ENCODE peak calls at places on chromosomes 2 and 18, in five cellular contexts. One of them, this sample, is unnamed.

GRCh38 chr2:118588826-118589225 is 258.6 kb downstream of the EN1 start:
- DNase-seq in lower lobe of right lung: no peak
- DNase-seq in neuronal stem cell: no peak
- DNase-seq in heart left ventricle: no peak
- DNase-seq in fibroblast of lung: no peak
- DNase-seq in this sample: no peak

GRCh38 chr2:46615555-46616487 is 136.5 kb downstream of the TMEM247 start:
- DNase-seq in lower lobe of right lung: no peak
- DNase-seq in neuronal stem cell: no peak
- DNase-seq in heart left ventricle: no peak
- DNase-seq in fibroblast of lung: peak; percentile 12
- DNase-seq in this sample: peak; percentile 59

GRCh38 chr2:48412409-48413259 is 117.3 kb upstream of the STON1 start:
- DNase-seq in lower lobe of right lung: no peak
- DNase-seq in neuronal stem cell: no peak
- DNase-seq in heart left ventricle: no peak
- DNase-seq in fibroblast of lung: peak; percentile 49
- DNase-seq in this sample: no peak

GRCh38 chr2:156918410-156918809 is 339.1 kb upstream of the GALNT5 start:
- DNase-seq in lower lobe of right lung: no peak
- DNase-seq in neuronal stem cell: peak; percentile 5
- DNase-seq in heart left ventricle: no peak
- DNase-seq in fibroblast of lung: no peak
- DNase-seq in this sample: no peak

GRCh38 chr2:118774458-118775133 is 72.9 kb downstream of the EN1 start:
- DNase-seq in lower lobe of right lung: peak; percentile 50
- DNase-seq in neuronal stem cell: peak; percentile 59
- DNase-seq in heart left ventricle: peak; percentile 13
- DNase-seq in fibroblast of lung: peak; percentile 24
- DNase-seq in this sample: peak; percentile 48

GRCh38 chr2:202344178-202344577 is 31.9 kb upstream of the BMPR2 start:
- DNase-seq in lower lobe of right lung: no peak
- DNase-seq in neuronal stem cell: no peak
- DNase-seq in heart left ventricle: no peak
- DNase-seq in fibroblast of lung: no peak
- DNase-seq in this sample: no peak

GRCh38 chr2:144596074-144596871 is 76.4 kb upstream of the ZEB2 start:
- DNase-seq in lower lobe of right lung: no peak
- DNase-seq in neuronal stem cell: no peak
- DNase-seq in heart left ventricle: no peak
- DNase-seq in fibroblast of lung: peak; percentile 81
- DNase-seq in this sample: no peak

GRCh38 chr18:78622251-78622953 is 357.2 kb upstream of the SALL3 start:
- DNase-seq in lower lobe of right lung: no peak
- DNase-seq in neuronal stem cell: no peak
- DNase-seq in heart left ventricle: no peak
- DNase-seq in fibroblast of lung: no peak
- DNase-seq in this sample: no peak

GRCh38 chr2:188675391-188676011 is 298.7 kb upstream of the COL3A1 start:
- DNase-seq in lower lobe of right lung: no peak
- DNase-seq in neuronal stem cell: no peak
- DNase-seq in heart left ventricle: no peak
- DNase-seq in fibroblast of lung: peak; percentile 46
- DNase-seq in this sample: no peak

GRCh38 chr18:49849331-49850217 is 36.2 kb upstream of the ACAA2 start:
- DNase-seq in lower lobe of right lung: peak; percentile 82
- DNase-seq in neuronal stem cell: peak; percentile 17
- DNase-seq in heart left ventricle: peak; percentile 44
- DNase-seq in fibroblast of lung: peak; percentile 87
- DNase-seq in this sample: no peak

GRCh38 chr18:7317804-7318231 is 86.9 kb downstream of the LRRC30 start:
- DNase-seq in lower lobe of right lung: no peak
- DNase-seq in neuronal stem cell: no peak
- DNase-seq in heart left ventricle: no peak
- DNase-seq in fibroblast of lung: no peak
- DNase-seq in this sample: no peak

GRCh38 chr2:46270384-46270783 is 26.8 kb upstream of the EPAS1 start:
- DNase-seq in lower lobe of right lung: no peak
- DNase-seq in neuronal stem cell: no peak
- DNase-seq in heart left ventricle: no peak
- DNase-seq in fibroblast of lung: no peak
- DNase-seq in this sample: no peak

GRCh38 chr2:188512456-188512855 is 220.8 kb downstream of the GULP1 start:
- DNase-seq in lower lobe of right lung: no peak
- DNase-seq in neuronal stem cell: no peak
- DNase-seq in heart left ventricle: no peak
- DNase-seq in fibroblast of lung: peak; percentile 83
- DNase-seq in this sample: no peak

GRCh38 chr2:157087373-157088005 is 170.0 kb upstream of the GALNT5 start:
- DNase-seq in lower lobe of right lung: peak; percentile 48
- DNase-seq in neuronal stem cell: no peak
- DNase-seq in heart left ventricle: peak; percentile 13
- DNase-seq in fibroblast of lung: peak; percentile 81
- DNase-seq in this sample: peak; percentile 72

GRCh38 chr2:233093721-233094120 is 33.6 kb downstream of the INPP5D start:
- DNase-seq in lower lobe of right lung: no peak
- DNase-seq in neuronal stem cell: no peak
- DNase-seq in heart left ventricle: no peak
- DNase-seq in fibroblast of lung: no peak
- DNase-seq in this sample: no peak

GRCh38 chr2:8222979-8223730 is 458.7 kb upstream of the ID2 start:
- DNase-seq in lower lobe of right lung: no peak
- DNase-seq in neuronal stem cell: no peak
- DNase-seq in heart left ventricle: no peak
- DNase-seq in fibroblast of lung: no peak
- DNase-seq in this sample: no peak

GRCh38 chr2:37671013-37671815 is at the start of gene CDC42EP3:
- DNase-seq in lower lobe of right lung: peak; percentile 83
- DNase-seq in neuronal stem cell: peak; percentile 69
- DNase-seq in heart left ventricle: peak; percentile 79
- DNase-seq in fibroblast of lung: no peak
- DNase-seq in this sample: peak; percentile 85

GRCh38 chr2:74333175-74333574 is 10.0 kb downstream of the SLC4A5 start:
- DNase-seq in lower lobe of right lung: no peak
- DNase-seq in neuronal stem cell: no peak
- DNase-seq in heart left ventricle: no peak
- DNase-seq in fibroblast of lung: peak; percentile 36
- DNase-seq in this sample: no peak

GRCh38 chr2:3044587-3045317 is 332.9 kb downstream of the EIPR1 start:
- DNase-seq in lower lobe of right lung: no peak
- DNase-seq in neuronal stem cell: no peak
- DNase-seq in heart left ventricle: no peak
- DNase-seq in fibroblast of lung: no peak
- DNase-seq in this sample: no peak

GRCh38 chr2:3041246-3041645 is 336.4 kb downstream of the EIPR1 start:
- DNase-seq in lower lobe of right lung: no peak
- DNase-seq in neuronal stem cell: no peak
- DNase-seq in heart left ventricle: no peak
- DNase-seq in fibroblast of lung: no peak
- DNase-seq in this sample: no peak

GRCh38 chr2:3041841-3042600 is 335.6 kb downstream of the EIPR1 start:
- DNase-seq in lower lobe of right lung: no peak
- DNase-seq in neuronal stem cell: no peak
- DNase-seq in heart left ventricle: peak; percentile 69
- DNase-seq in fibroblast of lung: no peak
- DNase-seq in this sample: peak; percentile 80

GRCh38 chr2:3043726-3044125 is 333.9 kb downstream of the EIPR1 start:
- DNase-seq in lower lobe of right lung: no peak
- DNase-seq in neuronal stem cell: no peak
- DNase-seq in heart left ventricle: no peak
- DNase-seq in fibroblast of lung: no peak
- DNase-seq in this sample: no peak

DNA sequence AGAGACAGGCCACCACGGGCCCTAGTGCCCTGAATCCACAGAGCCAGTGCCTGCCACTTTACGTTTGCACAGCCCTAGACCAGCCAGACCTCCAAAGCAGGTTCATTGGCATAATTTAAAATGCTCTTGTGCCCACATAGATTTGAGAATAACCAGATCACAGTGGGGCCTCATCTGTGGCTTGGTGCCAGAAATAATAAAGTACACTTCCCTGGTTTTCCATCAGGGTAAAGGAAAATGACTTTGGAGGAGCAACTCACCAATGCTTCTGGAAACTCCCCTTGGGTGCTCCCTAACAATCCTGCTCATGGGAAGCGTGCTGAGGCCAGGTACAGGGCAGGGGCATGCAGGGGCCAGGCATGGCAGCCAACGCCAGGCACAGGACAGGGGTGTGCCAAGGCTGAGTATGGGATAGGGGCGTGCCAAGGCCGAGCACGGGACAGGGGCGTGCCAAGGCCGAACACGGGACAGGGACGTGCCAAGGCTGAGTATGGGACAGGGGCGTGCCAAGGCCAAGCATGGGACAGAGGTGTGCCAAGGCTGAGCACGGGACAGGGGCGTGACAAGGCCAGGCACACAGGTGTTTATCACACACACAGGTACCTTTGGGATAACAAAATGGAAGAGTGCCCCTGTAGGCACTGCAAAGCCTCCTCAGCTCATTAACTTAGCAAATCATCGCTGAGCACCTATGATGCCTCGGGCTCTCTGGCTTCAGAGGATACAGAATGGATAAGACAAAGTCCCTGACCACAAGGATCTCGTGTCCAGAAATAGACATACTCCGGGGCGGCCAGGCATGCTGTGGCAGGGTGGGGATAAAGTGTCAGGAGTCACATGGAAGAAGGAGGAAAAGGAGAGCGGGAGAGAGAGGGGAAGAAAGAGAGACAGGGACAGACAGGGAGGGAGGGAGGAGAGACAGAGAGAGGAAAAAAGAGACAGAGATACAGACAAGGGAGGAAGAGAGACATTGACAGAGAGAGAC is 334.7 kb downstream of the EIPR1 start:
- DNase-seq in lower lobe of right lung: no peak
- DNase-seq in neuronal stem cell: no peak
- DNase-seq in heart left ventricle: no peak
- DNase-seq in fibroblast of lung: no peak
- DNase-seq in this sample: no peak
- H3K27ac ChIP-seq in lower lobe of right lung: no peak overlapping the region
- H3K27ac ChIP-seq in neuronal stem cell: no peak overlapping the region
- H3K27ac ChIP-seq in heart left ventricle: peak overlapping the region; percentile 27
- H3K27ac ChIP-seq in fibroblast of lung: no peak overlapping the region
- H3K27ac ChIP-seq in this sample: no peak overlapping the region

GRCh38 chr2:96150007-96150406 is 4.8 kb upstream of the DUSP2 start:
- DNase-seq in lower lobe of right lung: peak; percentile 29
- DNase-seq in neuronal stem cell: no peak
- DNase-seq in heart left ventricle: peak; percentile 4
- DNase-seq in fibroblast of lung: no peak
- DNase-seq in this sample: no peak
- H3K27ac ChIP-seq in lower lobe of right lung: no peak overlapping the region
- H3K27ac ChIP-seq in neuronal stem cell: no peak overlapping the region
- H3K27ac ChIP-seq in heart left ventricle: no peak overlapping the region
- H3K27ac ChIP-seq in fibroblast of lung: no peak overlapping the region
- H3K27ac ChIP-seq in this sample: no peak overlapping the region

DNA sequence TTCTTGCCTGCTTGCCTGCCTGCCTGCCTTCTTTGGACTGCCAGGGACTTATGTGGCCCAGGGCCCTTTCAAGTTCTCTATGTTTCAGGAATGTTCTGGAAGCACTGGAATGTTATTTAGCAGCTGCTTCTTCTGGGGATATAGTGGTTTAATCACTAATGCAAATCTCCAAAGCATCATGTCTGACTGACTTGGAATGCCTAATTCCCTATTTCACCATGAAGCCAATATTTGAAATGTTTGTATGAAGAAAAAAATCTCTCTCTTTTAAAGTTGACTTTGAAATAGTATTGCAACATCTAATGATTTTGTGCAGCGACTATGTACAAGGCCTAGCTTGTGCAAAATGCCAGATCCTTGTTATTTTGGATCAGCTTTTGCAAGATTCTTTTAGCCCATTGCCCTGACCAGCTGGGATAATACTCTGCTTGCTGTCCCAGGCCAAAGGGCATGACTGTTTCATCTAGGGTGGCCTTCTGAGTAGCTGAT is 204.6 kb downstream of the RND3 start:
- DNase-seq in lower lobe of right lung: no peak
- DNase-seq in neuronal stem cell: no peak
- DNase-seq in heart left ventricle: peak; percentile 25
- DNase-seq in fibroblast of lung: peak; percentile 70
- DNase-seq in this sample: peak; percentile 46
- H3K27ac ChIP-seq in lower lobe of right lung: no peak overlapping the region
- H3K27ac ChIP-seq in neuronal stem cell: no peak overlapping the region
- H3K27ac ChIP-seq in heart left ventricle: no peak overlapping the region
- H3K27ac ChIP-seq in fibroblast of lung: no peak overlapping the region
- H3K27ac ChIP-seq in this sample: no peak overlapping the region

GRCh38 chr2:36613801-36614200 is 15.8 kb upstream of the FEZ2 start:
- DNase-seq in lower lobe of right lung: no peak
- DNase-seq in neuronal stem cell: no peak
- DNase-seq in heart left ventricle: no peak
- DNase-seq in fibroblast of lung: no peak
- DNase-seq in this sample: no peak

GRCh38 chr2:36618381-36618780 is 20.4 kb upstream of the FEZ2 start:
- DNase-seq in lower lobe of right lung: no peak
- DNase-seq in neuronal stem cell: peak; percentile 67
- DNase-seq in heart left ventricle: no peak
- DNase-seq in fibroblast of lung: peak; percentile 76
- DNase-seq in this sample: no peak

GRCh38 chr2:36620321-36620720 is 22.4 kb upstream of the FEZ2 start:
- DNase-seq in lower lobe of right lung: no peak
- DNase-seq in neuronal stem cell: no peak
- DNase-seq in heart left ventricle: no peak
- DNase-seq in fibroblast of lung: no peak
- DNase-seq in this sample: no peak

GRCh38 chr2:36615214-36615613 is 17.2 kb upstream of the FEZ2 start:
- DNase-seq in lower lobe of right lung: no peak
- DNase-seq in neuronal stem cell: no peak
- DNase-seq in heart left ventricle: no peak
- DNase-seq in fibroblast of lung: peak; percentile 86
- DNase-seq in this sample: no peak

DNA sequence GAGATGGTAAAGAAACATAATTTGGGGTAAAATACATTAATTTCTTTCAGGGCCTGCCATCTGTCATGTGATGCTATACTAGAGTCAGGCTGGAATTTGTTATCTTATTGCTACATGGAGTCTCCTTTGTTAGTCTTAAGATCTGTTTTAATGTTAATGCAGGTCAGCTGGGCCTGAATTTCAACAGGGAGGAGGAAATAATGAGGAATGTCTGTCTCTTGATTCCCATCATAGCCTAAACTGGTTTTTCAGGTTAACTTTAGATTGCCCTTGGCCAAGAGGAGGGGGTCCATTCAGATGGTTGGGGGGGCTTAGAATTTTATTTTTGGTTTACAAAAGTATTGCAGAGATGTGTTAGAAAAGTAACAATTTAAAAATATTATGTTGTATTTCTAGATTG is 19.0 kb upstream of the FEZ2 start:
- DNase-seq in lower lobe of right lung: no peak
- DNase-seq in neuronal stem cell: no peak
- DNase-seq in heart left ventricle: no peak
- DNase-seq in fibroblast of lung: no peak
- DNase-seq in this sample: no peak
- H3K27ac ChIP-seq in lower lobe of right lung: no peak overlapping the region
- H3K27ac ChIP-seq in neuronal stem cell: no peak overlapping the region
- H3K27ac ChIP-seq in heart left ventricle: no peak overlapping the region
- H3K27ac ChIP-seq in fibroblast of lung: no peak overlapping the region
- H3K27ac ChIP-seq in this sample: no peak overlapping the region

This sample was measured in right cardiac atrium.